ENCODE peak calls at places on chromosomes 5 and 9, in four cellular contexts. One of them, this sample, is unnamed.

GRCh38 chr5:162174358-162174757 is 106.8 kb downstream of the GABRG2 start:
- DNase-seq in HCT116: no peak
- DNase-seq in CD8-positive, alpha-beta T cell: no peak
- DNase-seq in fibroblast of lung: no peak
- DNase-seq in this sample: no peak

GRCh38 chr5:163366757-163367156 is 70.6 kb upstream of the CCNG1 start:
- DNase-seq in HCT116: no peak
- DNase-seq in CD8-positive, alpha-beta T cell: no peak
- DNase-seq in fibroblast of lung: no peak
- DNase-seq in this sample: no peak

GRCh38 chr9:33101104-33101951 is 24.9 kb upstream of the SMU1 start:
- DNase-seq in CD8-positive, alpha-beta T cell: no peak
- DNase-seq in HCT116: no peak
- DNase-seq in fibroblast of lung: peak; percentile 39
- DNase-seq in this sample: no peak

GRCh38 chr5:135135530-135136201 is 101.6 kb upstream of the PITX1 start:
- DNase-seq in fibroblast of lung: peak; percentile 87
- DNase-seq in CD8-positive, alpha-beta T cell: no peak
- DNase-seq in HCT116: peak; percentile 36
- DNase-seq in this sample: no peak

GRCh38 chr5:157283434-157283833 is 17.5 kb downstream of the CYFIP2 start:
- DNase-seq in HCT116: no peak
- DNase-seq in fibroblast of lung: no peak
- DNase-seq in CD8-positive, alpha-beta T cell: no peak
- DNase-seq in this sample: peak; percentile 40

GRCh38 chr5:88675159-88675757 is 207.7 kb downstream of the MEF2C start:
- DNase-seq in fibroblast of lung: no peak
- DNase-seq in HCT116: no peak
- DNase-seq in CD8-positive, alpha-beta T cell: no peak
- DNase-seq in this sample: no peak

GRCh38 chr5:164277720-164278119 is 772.3 kb downstream of the MAT2B start:
- DNase-seq in CD8-positive, alpha-beta T cell: no peak
- DNase-seq in HCT116: no peak
- DNase-seq in fibroblast of lung: peak; percentile 33
- DNase-seq in this sample: no peak

GRCh38 chr5:143494595-143494994 is 91.1 kb upstream of the NR3C1 start:
- DNase-seq in fibroblast of lung: no peak
- DNase-seq in CD8-positive, alpha-beta T cell: no peak
- DNase-seq in HCT116: no peak
- DNase-seq in this sample: no peak

GRCh38 chr9:125758986-125759811 is 12.0 kb downstream of the PBX3 start:
- DNase-seq in fibroblast of lung: no peak
- DNase-seq in HCT116: no peak
- DNase-seq in CD8-positive, alpha-beta T cell: no peak
- DNase-seq in this sample: no peak

GRCh38 chr5:64971538-64971937 is 202.8 kb downstream of the CWC27 start:
- DNase-seq in HCT116: no peak
- DNase-seq in fibroblast of lung: peak; percentile 32
- DNase-seq in CD8-positive, alpha-beta T cell: no peak
- DNase-seq in this sample: no peak

GRCh38 chr5:149400304-149400703 is 21.2 kb upstream of the IL17B start:
- DNase-seq in CD8-positive, alpha-beta T cell: no peak
- DNase-seq in fibroblast of lung: no peak
- DNase-seq in HCT116: no peak
- DNase-seq in this sample: no peak

GRCh38 chr5:154802050-154802449 is 46.9 kb downstream of the LARP1 start:
- DNase-seq in fibroblast of lung: no peak
- DNase-seq in HCT116: no peak
- DNase-seq in CD8-positive, alpha-beta T cell: no peak
- DNase-seq in this sample: no peak

GRCh38 chr5:143182901-143183820 is 220.3 kb downstream of the NR3C1 start:
- DNase-seq in fibroblast of lung: no peak
- DNase-seq in HCT116: no peak
- DNase-seq in CD8-positive, alpha-beta T cell: no peak
- DNase-seq in this sample: no peak

GRCh38 chr5:1007221-1007680 is 1.4 kb upstream of the NKD2 start:
- DNase-seq in HCT116: no peak
- DNase-seq in CD8-positive, alpha-beta T cell: peak; percentile 3
- DNase-seq in fibroblast of lung: no peak
- DNase-seq in this sample: no peak

GRCh38 chr5:57402348-57402747 is 80.3 kb downstream of the ACTBL2 start:
- DNase-seq in CD8-positive, alpha-beta T cell: no peak
- DNase-seq in HCT116: no peak
- DNase-seq in fibroblast of lung: no peak
- DNase-seq in this sample: no peak

GRCh38 chr9:127528407-127529251 is 77.3 kb downstream of the LRSAM1 start:
- DNase-seq in HCT116: no peak
- DNase-seq in fibroblast of lung: no peak
- DNase-seq in CD8-positive, alpha-beta T cell: no peak
- DNase-seq in this sample: no peak

GRCh38 chr9:81535542-81536241 is 153.7 kb downstream of the TLE1 start:
- DNase-seq in fibroblast of lung: peak; percentile 74
- DNase-seq in CD8-positive, alpha-beta T cell: no peak
- DNase-seq in HCT116: no peak
- DNase-seq in this sample: no peak

GRCh38 chr5:108749130-108749861 is 1.6 kb downstream of the FER start:
- DNase-seq in fibroblast of lung: no peak
- DNase-seq in CD8-positive, alpha-beta T cell: no peak
- DNase-seq in HCT116: no peak
- DNase-seq in this sample: no peak

GRCh38 chr5:93585054-93585751 is 2.2 kb downstream of the NR2F1 start:
- DNase-seq in CD8-positive, alpha-beta T cell: no peak
- DNase-seq in fibroblast of lung: no peak
- DNase-seq in HCT116: no peak
- DNase-seq in this sample: no peak

GRCh38 chr5:128632264-128632663 is 94.2 kb upstream of the FBN2 start:
- DNase-seq in CD8-positive, alpha-beta T cell: no peak
- DNase-seq in fibroblast of lung: no peak
- DNase-seq in HCT116: no peak
- DNase-seq in this sample: no peak

GRCh38 chr9:114718801-114719221 is 36.8 kb upstream of the TEX48 start:
- DNase-seq in fibroblast of lung: no peak
- DNase-seq in CD8-positive, alpha-beta T cell: peak; percentile 60
- DNase-seq in HCT116: peak; percentile 88
- DNase-seq in this sample: no peak
- TF ChIP-seq CTCF in fibroblast of lung: no peak
- TF ChIP-seq CTCF in CD8-positive, alpha-beta T cell: no peak
- TF ChIP-seq CTCF in HCT116: peak; percentile 13
- TF ChIP-seq CTCF in this sample: no peak

GRCh38 chr9:98943682-98944129 is at the start of gene COL15A1:
- DNase-seq in fibroblast of lung: peak; percentile 29
- DNase-seq in HCT116: no peak
- DNase-seq in CD8-positive, alpha-beta T cell: no peak
- DNase-seq in this sample: no peak
- TF ChIP-seq CTCF in fibroblast of lung: no peak
- TF ChIP-seq CTCF in HCT116: no peak
- TF ChIP-seq CTCF in CD8-positive, alpha-beta T cell: no peak
- TF ChIP-seq CTCF in this sample: no peak

DNA sequence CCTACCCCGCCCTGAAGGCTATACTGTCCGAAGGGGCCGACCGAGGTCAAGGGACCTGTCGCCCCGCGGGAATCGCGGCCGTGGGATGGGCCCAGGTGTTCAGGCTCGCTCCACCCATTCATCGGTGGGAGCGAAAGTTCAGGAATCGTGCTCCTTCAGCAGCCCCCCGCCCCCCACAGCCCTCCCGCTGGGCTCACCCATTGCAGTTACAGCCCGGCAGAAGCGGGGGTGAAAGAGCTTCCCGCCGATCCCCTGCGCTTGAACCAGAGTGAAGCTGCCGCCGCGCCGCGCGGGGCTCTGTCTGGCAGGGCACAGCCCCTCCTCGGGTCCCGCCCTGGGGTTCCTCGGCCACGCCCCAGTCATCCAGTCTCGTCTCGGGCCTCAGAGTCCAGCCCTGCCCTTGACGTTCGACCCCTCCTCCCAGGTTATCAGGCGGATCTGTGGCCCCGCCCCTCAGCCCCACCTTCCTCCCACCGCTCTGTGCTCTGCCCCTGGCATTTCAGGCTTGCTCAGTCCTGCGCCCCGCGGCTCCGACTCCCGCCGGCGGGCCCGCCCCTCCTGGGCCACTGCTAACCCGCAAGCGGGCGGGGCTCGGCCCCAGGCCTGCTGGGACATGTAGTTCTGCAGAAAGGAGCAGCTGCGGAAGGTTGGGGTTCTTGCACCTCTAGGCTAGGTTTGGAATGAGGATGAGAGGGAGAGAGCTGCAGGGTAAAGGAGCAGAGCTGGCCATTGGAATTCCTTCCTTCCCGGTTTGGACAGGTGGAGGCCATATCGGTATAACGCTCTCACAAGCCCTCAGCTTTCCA is at the start of gene MYORG:
- DNase-seq in HCT116: peak; percentile 94
- DNase-seq in fibroblast of lung: peak; percentile 69
- DNase-seq in CD8-positive, alpha-beta T cell: peak; percentile 95
- DNase-seq in this sample: peak; percentile 94
- TF ChIP-seq CTCF in HCT116: no peak
- TF ChIP-seq CTCF in fibroblast of lung: no peak
- TF ChIP-seq CTCF in CD8-positive, alpha-beta T cell: no peak
- TF ChIP-seq CTCF in this sample: no peak

GRCh38 chr5:150672237-150672883 is 11.3 kb downstream of the MYOZ3 start:
- DNase-seq in HCT116: no peak
- DNase-seq in fibroblast of lung: no peak
- DNase-seq in CD8-positive, alpha-beta T cell: peak; percentile 22
- DNase-seq in this sample: no peak
- TF ChIP-seq CTCF in HCT116: no peak
- TF ChIP-seq CTCF in fibroblast of lung: no peak
- TF ChIP-seq CTCF in CD8-positive, alpha-beta T cell: no peak
- TF ChIP-seq CTCF in this sample: no peak

GRCh38 chr5:177520906-177521513 is 4.2 kb upstream of the DDX41 start:
- DNase-seq in HCT116: no peak
- DNase-seq in fibroblast of lung: no peak
- DNase-seq in CD8-positive, alpha-beta T cell: no peak
- DNase-seq in this sample: no peak
- TF ChIP-seq CTCF in HCT116: no peak
- TF ChIP-seq CTCF in fibroblast of lung: no peak
- TF ChIP-seq CTCF in CD8-positive, alpha-beta T cell: no peak
- TF ChIP-seq CTCF in this sample: no peak

DNA sequence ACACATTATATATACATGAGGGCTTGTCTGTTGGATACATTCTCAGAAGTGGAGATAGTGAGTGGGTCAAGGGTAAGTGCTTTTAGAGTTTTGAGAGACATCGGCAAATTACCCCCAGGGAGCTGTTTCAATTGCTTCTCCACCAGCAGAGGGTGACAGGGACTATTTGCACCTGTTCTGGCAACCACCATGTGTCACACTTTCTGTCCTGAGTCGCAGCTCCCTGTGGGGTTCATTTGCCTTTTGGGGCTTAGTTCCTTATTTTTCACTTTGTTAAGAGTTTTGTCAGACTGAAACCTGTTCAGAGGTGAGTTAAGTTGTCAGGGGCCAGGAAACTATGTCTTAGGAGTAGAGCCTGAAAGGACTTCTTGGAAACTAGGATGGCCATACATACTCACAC is 20.1 kb upstream of the SLC36A1 start:
- DNase-seq in fibroblast of lung: no peak
- DNase-seq in HCT116: no peak
- DNase-seq in CD8-positive, alpha-beta T cell: no peak
- DNase-seq in this sample: peak; percentile 22
- TF ChIP-seq CTCF in fibroblast of lung: no peak
- TF ChIP-seq CTCF in HCT116: no peak
- TF ChIP-seq CTCF in CD8-positive, alpha-beta T cell: no peak
- TF ChIP-seq CTCF in this sample: no peak

GRCh38 chr5:132223861-132224260 is 3.8 kb downstream of the P4HA2 start:
- DNase-seq in HCT116: no peak
- DNase-seq in fibroblast of lung: no peak
- DNase-seq in CD8-positive, alpha-beta T cell: no peak
- DNase-seq in this sample: no peak

GRCh38 chr5:132226516-132227234 is 978 bp downstream of the P4HA2 start:
- DNase-seq in HCT116: no peak
- DNase-seq in fibroblast of lung: peak; percentile 59
- DNase-seq in CD8-positive, alpha-beta T cell: no peak
- DNase-seq in this sample: no peak

GRCh38 chr5:132227235-132227484 is 493 bp downstream of the P4HA2 start:
- DNase-seq in CD8-positive, alpha-beta T cell: no peak
- DNase-seq in HCT116: no peak
- DNase-seq in fibroblast of lung: peak; percentile 73
- DNase-seq in this sample: no peak

GRCh38 chr5:132224721-132225120 is 2.9 kb downstream of the P4HA2 start:
- DNase-seq in HCT116: no peak
- DNase-seq in fibroblast of lung: no peak
- DNase-seq in CD8-positive, alpha-beta T cell: no peak
- DNase-seq in this sample: no peak

DNA sequence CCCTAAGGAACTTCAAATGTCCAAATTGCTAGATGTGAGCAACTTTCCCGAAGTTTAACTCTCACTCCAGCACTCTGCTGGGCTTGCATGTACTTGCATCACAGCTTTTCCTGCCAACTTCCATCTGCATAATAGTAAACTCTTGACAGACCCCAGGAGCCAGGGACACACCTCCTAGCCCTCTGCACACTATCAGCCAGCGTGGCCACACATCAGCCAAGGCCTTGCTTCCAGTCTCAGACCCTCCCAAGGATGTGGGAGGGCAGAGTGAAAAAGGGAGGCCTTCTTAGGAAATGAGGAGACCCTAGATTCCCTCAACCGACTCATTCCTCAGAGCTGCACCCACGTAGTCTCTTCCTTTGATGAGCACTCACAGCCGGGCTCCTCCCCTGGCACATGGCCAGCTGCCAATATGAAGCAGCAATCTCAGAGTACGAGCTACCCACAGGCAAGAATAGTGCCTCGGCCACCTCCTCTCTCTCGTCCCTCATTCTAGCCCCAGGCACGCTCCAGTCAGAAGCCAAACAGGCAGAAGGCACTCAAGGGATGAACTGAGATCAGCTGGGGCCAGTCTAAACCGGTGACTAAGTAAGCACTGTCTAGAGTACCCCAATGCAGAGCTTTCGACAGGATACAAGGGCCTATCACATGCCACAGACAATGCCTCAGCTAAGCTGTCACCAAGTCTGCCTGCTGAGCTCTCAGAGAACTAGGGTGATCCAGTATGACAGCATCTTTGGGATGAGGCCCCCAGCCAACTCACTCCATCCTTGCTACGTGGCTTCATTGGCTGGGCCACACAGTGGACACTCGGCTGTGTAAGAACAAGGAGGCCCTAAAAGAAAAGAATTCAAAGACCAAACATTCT is 2.3 kb downstream of the P4HA2 start:
- DNase-seq in CD8-positive, alpha-beta T cell: peak; percentile 24
- DNase-seq in HCT116: no peak
- DNase-seq in fibroblast of lung: peak; percentile 96
- DNase-seq in this sample: no peak
- TF ChIP-seq CTCF in CD8-positive, alpha-beta T cell: no peak
- TF ChIP-seq CTCF in HCT116: no peak
- TF ChIP-seq CTCF in fibroblast of lung: no peak
- TF ChIP-seq CTCF in this sample: no peak

GRCh38 chr5:141182248-141182647 is at the start of gene PCDHB16:
- DNase-seq in CD8-positive, alpha-beta T cell: no peak
- DNase-seq in fibroblast of lung: peak; percentile 5
- DNase-seq in HCT116: no peak
- DNase-seq in this sample: no peak
- TF ChIP-seq CTCF in CD8-positive, alpha-beta T cell: no peak
- TF ChIP-seq CTCF in fibroblast of lung: no peak
- TF ChIP-seq CTCF in HCT116: no peak
- TF ChIP-seq CTCF in this sample: no peak

GRCh38 chr5:72523960-72524582 is 16.9 kb upstream of the ZNF366 start:
- DNase-seq in HCT116: peak; percentile 67
- DNase-seq in fibroblast of lung: peak; percentile 92
- DNase-seq in CD8-positive, alpha-beta T cell: no peak
- DNase-seq in this sample: no peak
- TF ChIP-seq CTCF in HCT116: peak; percentile 71
- TF ChIP-seq CTCF in fibroblast of lung: peak; percentile 57
- TF ChIP-seq CTCF in CD8-positive, alpha-beta T cell: no peak
- TF ChIP-seq CTCF in this sample: no peak